ENCODE peak calls at places on chromosomes 2 and 18, in six cellular contexts. Z is astrocyte of the cerebellum, E is fibroblast of pulmonary artery, N is cardiac muscle cell, M is GM13976, V is A549. B is an unnamed sample.

GRCh38 chr18:50268022-50268747 is 1.9 kb upstream of the CFAP53 start:
- DNase-seq in M (peak; percentile 94), N (peak; percentile 68), V (peak; percentile 80), Z (no peak), E (peak; percentile 67), B (peak; percentile 93)

GRCh38 chr2:119387381-119388129 is 20.8 kb downstream of the DBI start:
- DNase-seq in N (no peak), V (peak; percentile 21), M (peak; percentile 73), E (peak; percentile 91), Z (peak; percentile 60), B (peak; percentile 40)

GRCh38 chr2:217282531-217282930 is 422.7 kb upstream of the TNP1 start:
- DNase-seq in E (no peak), Z (no peak), V (no peak), N (no peak), M (no peak), B (no peak)

GRCh38 chr2:14944562-14945346 is 312.2 kb downstream of the LRATD1 start:
- DNase-seq in N (peak; percentile 28), V (peak; percentile 50), M (no peak), E (peak; percentile 1), Z (peak; percentile 12), B (peak; percentile 11)

GRCh38 chr18:62577748-62578147 is 54.9 kb downstream of the ZCCHC2 start:
- DNase-seq in M (no peak), E (no peak), Z (no peak), V (no peak), N (no peak), B (no peak)

GRCh38 chr2:201854221-201854801 is 48.0 kb downstream of the CDK15 start:
- DNase-seq in E (peak; percentile 86), Z (peak; percentile 94), V (no peak), M (no peak), N (no peak), B (peak; percentile 37)

GRCh38 chr2:123993728-123994323 is 31.3 kb upstream of the CNTNAP5 start:
- DNase-seq in M (no peak), N (peak; percentile 58), E (peak; percentile 55), V (peak; percentile 34), Z (no peak), B (peak; percentile 26)

GRCh38 chr2:7884338-7884737 is 797.5 kb upstream of the ID2 start:
- DNase-seq in V (no peak), Z (no peak), E (no peak), M (no peak), N (no peak), B (no peak)

GRCh38 chr2:100878000-100878786 is 58.3 kb downstream of the NPAS2 start:
- DNase-seq in M (no peak), V (no peak), Z (no peak), E (no peak), N (peak; percentile 55), B (no peak)

GRCh38 chr18:8623549-8624106 is 14.4 kb downstream of the RAB12 start:
- DNase-seq in V (no peak), M (peak; percentile 35), E (no peak), Z (no peak), N (no peak), B (peak; percentile 26)

GRCh38 chr2:49261021-49261538 is 106.8 kb upstream of the FSHR start:
- DNase-seq in Z (no peak), V (no peak), M (no peak), E (no peak), N (no peak), B (no peak)

GRCh38 chr18:3502650-3503049 is 52.7 kb downstream of the TGIF1 start:
- DNase-seq in V (no peak), Z (no peak), M (no peak), E (no peak), N (no peak), B (no peak)

GRCh38 chr2:75483878-75484277 is 76.9 kb downstream of the EVA1A start:
- DNase-seq in Z (no peak), V (no peak), E (no peak), M (no peak), N (no peak), B (no peak)

GRCh38 chr2:75484840-75485239 is 75.9 kb downstream of the EVA1A start:
- DNase-seq in E (no peak), Z (no peak), N (no peak), M (no peak), V (no peak), B (no peak)

GRCh38 chr2:75476778-75477177 is 84.0 kb downstream of the EVA1A start:
- DNase-seq in Z (peak; percentile 65), E (peak; percentile 13), M (no peak), N (peak; percentile 18), V (no peak), B (no peak)

GRCh38 chr2:75482398-75482797 is 78.3 kb downstream of the EVA1A start:
- DNase-seq in V (no peak), M (no peak), N (no peak), Z (no peak), E (no peak), B (no peak)

DNA sequence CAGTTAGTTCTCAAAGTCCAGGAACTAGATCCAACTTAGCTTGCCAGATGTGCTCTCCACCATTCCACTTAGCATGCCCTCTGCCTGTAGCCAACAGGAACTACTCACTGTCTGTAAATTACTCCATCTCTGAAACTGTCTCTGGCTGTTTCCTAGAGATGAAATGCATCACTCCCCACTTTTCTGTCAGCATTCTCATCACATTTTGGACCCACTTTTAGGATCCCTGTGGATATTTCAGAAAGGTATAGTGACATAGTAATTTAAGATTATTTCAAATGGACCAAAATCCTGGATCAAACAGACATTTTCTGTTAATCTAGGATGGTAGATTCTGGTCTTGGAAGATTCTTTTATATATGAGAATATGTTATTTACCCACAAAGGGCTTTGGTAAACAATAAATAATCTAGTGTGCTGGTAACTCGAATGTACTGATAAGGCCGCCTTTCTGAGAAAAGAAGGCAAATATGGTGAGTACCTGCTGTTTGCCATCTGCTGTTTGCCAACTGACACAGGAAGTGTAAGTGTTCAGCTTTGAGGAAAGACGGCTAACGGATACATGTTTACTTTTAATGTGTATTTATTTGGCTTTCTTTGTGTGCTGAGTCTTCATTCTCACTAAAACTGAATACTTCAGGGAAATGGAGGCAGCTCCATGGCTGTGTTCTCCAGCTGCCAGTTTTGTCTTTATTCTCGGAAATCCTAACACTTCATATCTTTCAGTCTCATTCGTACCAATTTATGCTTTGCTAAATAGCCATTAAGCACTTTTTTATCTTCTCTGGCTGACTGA is 79.5 kb downstream of the EVA1A start:
- DNase-seq in E (peak; percentile 48), V (peak; percentile 52), Z (no peak), N (no peak), M (no peak), B (no peak)
- TF ChIP-seq CTCF in E (peak; percentile 62), V (peak; percentile 32), Z (peak; percentile 51), N (peak; percentile 58), M (no peak), B (peak; percentile 18)

DNA sequence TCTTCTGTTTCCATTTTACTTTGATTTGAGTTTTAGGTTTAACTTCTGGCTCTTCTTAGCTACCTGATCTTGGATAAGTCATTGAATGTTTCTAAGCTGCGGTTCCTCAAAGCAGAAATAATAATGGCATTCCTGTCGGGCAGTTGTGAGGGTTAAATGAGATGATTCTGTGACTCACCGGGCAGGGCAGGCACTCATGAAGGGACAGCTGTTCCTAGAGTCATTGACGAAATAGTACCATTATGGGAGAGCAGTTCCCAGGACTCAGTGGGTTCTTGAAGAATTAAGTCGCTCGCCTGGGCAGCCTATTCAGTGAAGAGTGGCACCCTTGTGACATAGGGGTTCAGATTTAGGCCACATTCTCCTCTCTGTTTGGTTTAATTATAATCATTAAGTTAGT is 10.3 kb downstream of the TRIB2 start:
- DNase-seq in Z (no peak), E (no peak), M (no peak), N (no peak), V (no peak), B (no peak)
- TF ChIP-seq CTCF in Z (no peak), E (no peak), M (no peak), N (no peak), V (no peak), B (no peak)

GRCh38 chr2:239601201-239601851 is 200.5 kb upstream of the HDAC4 start:
- DNase-seq in N (no peak), Z (no peak), M (no peak), V (no peak), E (no peak), B (no peak)

GRCh38 chr2:239603411-239604356 is 202.9 kb upstream of the HDAC4 start:
- DNase-seq in Z (no peak), E (no peak), V (no peak), M (peak; percentile 11), N (no peak), B (no peak)

GRCh38 chr2:239600650-239601049 is 199.8 kb upstream of the HDAC4 start:
- DNase-seq in V (no peak), E (no peak), N (no peak), M (no peak), Z (no peak), B (no peak)

GRCh38 chr2:239601880-239602279 is 201.1 kb upstream of the HDAC4 start:
- DNase-seq in V (no peak), M (no peak), Z (no peak), E (no peak), N (no peak), B (no peak)

DNA sequence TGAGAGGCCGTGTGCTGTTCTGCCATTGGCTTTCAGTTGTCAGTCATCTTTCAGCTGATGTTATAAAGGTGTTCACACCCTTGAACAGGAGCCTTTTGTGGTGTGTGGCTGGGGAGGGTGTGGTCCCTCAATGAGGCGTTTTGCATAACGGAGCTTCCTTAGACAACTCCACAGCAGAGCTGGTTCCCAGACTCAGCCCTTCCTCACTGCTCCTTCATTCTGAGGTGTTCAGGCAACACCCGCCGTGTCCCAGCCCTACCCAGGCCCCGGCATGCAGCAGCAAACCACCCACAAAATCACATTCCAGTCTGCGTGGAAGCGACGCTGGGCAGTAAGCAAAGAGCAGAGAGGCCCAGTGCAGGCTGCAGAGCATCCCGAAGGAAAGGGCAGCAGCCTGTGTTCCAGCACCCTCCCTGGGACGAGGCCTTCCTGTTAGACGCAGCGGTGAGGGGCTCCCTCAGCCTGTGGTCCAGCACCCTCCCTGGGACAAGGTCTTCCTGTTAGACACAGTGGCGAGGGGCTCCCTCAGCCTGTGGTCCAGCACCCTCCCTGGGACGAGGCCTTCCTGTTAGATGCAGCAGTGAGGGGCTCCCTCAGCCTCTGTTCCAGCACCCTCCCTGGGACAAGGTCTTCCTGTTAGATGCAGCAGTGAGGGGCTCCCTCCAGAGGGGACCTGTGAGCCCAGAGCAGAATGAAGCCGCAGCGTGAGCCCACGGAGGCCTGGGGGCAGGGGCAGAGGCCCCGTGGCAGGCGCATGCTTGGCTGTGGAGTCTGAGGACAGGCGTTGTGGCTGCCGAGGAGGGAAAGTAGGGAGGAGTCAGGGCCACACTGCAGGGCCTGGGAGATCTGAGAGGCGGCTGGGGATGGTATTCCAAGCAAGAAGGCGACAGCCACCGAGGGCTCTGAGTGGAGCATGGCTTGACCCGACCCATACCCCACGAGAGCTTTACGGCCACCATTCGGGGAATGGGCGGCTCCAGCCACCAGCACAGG is 201.8 kb upstream of the HDAC4 start:
- DNase-seq in V (no peak), E (no peak), Z (no peak), M (no peak), N (no peak), B (no peak)
- TF ChIP-seq CTCF in V (no peak), E (no peak), Z (no peak), M (no peak), N (no peak), B (no peak)

GRCh38 chr18:77115461-77115907 is 17.1 kb downstream of the MBP start:
- DNase-seq in M (no peak), N (no peak), Z (no peak), V (no peak), E (no peak), B (peak; percentile 42)

GRCh38 chr18:77119851-77120491 is 12.6 kb downstream of the MBP start:
- DNase-seq in Z (no peak), V (no peak), M (no peak), E (no peak), N (no peak), B (no peak)

GRCh38 chr18:77116201-77117080 is 16.1 kb downstream of the MBP start:
- DNase-seq in E (no peak), N (no peak), Z (no peak), V (no peak), M (no peak), B (no peak)

GRCh38 chr18:77119101-77119850 is 13.3 kb downstream of the MBP start:
- DNase-seq in N (no peak), E (no peak), Z (no peak), M (no peak), V (no peak), B (no peak)

GRCh38 chr18:77118256-77119090 is 14.1 kb downstream of the MBP start:
- DNase-seq in V (no peak), N (no peak), E (no peak), M (no peak), Z (no peak), B (no peak)
- TF ChIP-seq CTCF in V (no peak), N (no peak), E (no peak), M (no peak), Z (no peak), B (no peak)